ENCODE peak calls at places on chromosomes 16 and 17, in six cellular contexts. X is adipocyte; V is stimulated activated CD8-positive, alpha-beta memory T cell treated with anti-CD3 and anti-CD28 coated beads, Interleukin-15, amount 100 ng/mL, for 24 hours; B is CD4-positive, alpha-beta T cell; P is EL; H is uterus. J is an unnamed sample.

GRCh38 chr17:67648032-67648761 is 69.5 kb upstream of the NOL11 start:
- DNase-seq in P (no peak), B (no peak), H (no peak), V (no peak), X (no peak), J (no peak)

GRCh38 chr16:89917773-89918452 is 749 bp upstream of the MC1R start:
- DNase-seq in X (peak), B (peak), P (peak), V (peak), H (peak), J (peak)

GRCh38 chr16:88379694-88380040 is 3.1 kb upstream of the ZNF469 start:
- DNase-seq in P (no peak), V (no peak), X (no peak), H (no peak), B (no peak), J (peak)

GRCh38 chr16:35102780-35103403 is 1643.5 kb downstream of the TP53TG3F start:
- DNase-seq in X (no peak), H (no peak), B (no peak), P (no peak), V (no peak), J (no peak)

GRCh38 chr17:20091161-20092029 is 82.2 kb downstream of the SPECC1 start:
- DNase-seq in B (no peak), X (no peak), H (peak), V (no peak), P (no peak), J (no peak)

GRCh38 chr17:44688675-44689491 is 693 bp downstream of the CCDC43 start:
- DNase-seq in V (no peak), X (no peak), H (no peak), P (peak), B (no peak), J (no peak)

GRCh38 chr16:25009822-25010221 is 5.3 kb downstream of the ARHGAP17 start:
- DNase-seq in B (no peak), H (no peak), P (no peak), X (no peak), V (no peak), J (no peak)

GRCh38 chr16:48501516-48502377 is 108.2 kb downstream of the N4BP1 start:
- DNase-seq in V (no peak), P (no peak), H (no peak), B (no peak), X (no peak), J (no peak)

GRCh38 chr17:79461041-79461440 is 149.8 kb downstream of the RBFOX3 start:
- DNase-seq in V (no peak), X (peak), H (no peak), B (no peak), P (peak), J (no peak)

GRCh38 chr17:20171741-20172377 is 162.7 kb downstream of the SPECC1 start:
- DNase-seq in X (no peak), H (no peak), B (no peak), P (peak), V (no peak), J (no peak)

GRCh38 chr17:30551666-30552339 is 74.6 kb downstream of the GOSR1 start:
- DNase-seq in P (no peak), H (no peak), B (no peak), V (no peak), X (no peak), J (no peak)

GRCh38 chr17:76241776-76242175 is 1.5 kb upstream of the RNF157 start:
- DNase-seq in P (no peak), H (no peak), V (no peak), B (no peak), X (no peak), J (no peak)

GRCh38 chr17:6913608-6914443 is 82.0 kb upstream of the ALOX12 start:
- DNase-seq in H (peak), V (peak), P (peak), X (peak), B (peak), J (peak)

GRCh38 chr17:82848022-82848592 is 8.3 kb upstream of the ZNF750 start:
- DNase-seq in X (peak), P (no peak), B (peak), V (no peak), H (peak), J (no peak)

GRCh38 chr16:85612801-85613608 is at the start of gene GSE1:
- DNase-seq in X (peak), H (peak), B (peak), V (peak), P (peak), J (peak)

GRCh38 chr17:19723967-19724366 is 7.6 kb upstream of the SLC47A2 start:
- DNase-seq in V (no peak), P (no peak), H (no peak), B (no peak), X (peak), J (no peak)

GRCh38 chr17:10149573-10150399 is 48.6 kb downstream of the GAS7 start:
- DNase-seq in H (no peak), P (peak), X (peak), V (no peak), B (no peak), J (no peak)